ENCODE peak calls at places on chromosomes 3 and 15, in ten cellular contexts. One of them, this sample, is unnamed.

GRCh38 chr3:83453010-83453409 is 1505.8 kb upstream of the CADM2 start:
- DNase-seq in Peyer's patch: no peak
- DNase-seq in body of pancreas: no peak
- DNase-seq in HepG2: no peak
- DNase-seq in gastrocnemius medialis: no peak
- DNase-seq in heart left ventricle: no peak
- DNase-seq in stomach: no peak
- DNase-seq in IMR-90: no peak
- DNase-seq in ovary: no peak
- DNase-seq in GM12878: no peak
- DNase-seq in this sample: no peak

GRCh38 chr3:71269896-71270295 is 313.6 kb downstream of the FOXP1 start:
- DNase-seq in heart left ventricle: no peak
- DNase-seq in ovary: no peak
- DNase-seq in Peyer's patch: no peak
- DNase-seq in HepG2: no peak
- DNase-seq in GM12878: no peak
- DNase-seq in stomach: no peak
- DNase-seq in gastrocnemius medialis: no peak
- DNase-seq in body of pancreas: no peak
- DNase-seq in IMR-90: no peak
- DNase-seq in this sample: no peak

GRCh38 chr3:125615256-125615655 is 20.0 kb upstream of the OSBPL11 start:
- DNase-seq in IMR-90: no peak
- DNase-seq in heart left ventricle: no peak
- DNase-seq in GM12878: no peak
- DNase-seq in gastrocnemius medialis: no peak
- DNase-seq in body of pancreas: no peak
- DNase-seq in ovary: no peak
- DNase-seq in stomach: no peak
- DNase-seq in HepG2: no peak
- DNase-seq in Peyer's patch: peak; percentile 44
- DNase-seq in this sample: no peak

GRCh38 chr15:55535436-55535835 is 27.4 kb upstream of the DNAAF4 start:
- DNase-seq in IMR-90: no peak
- DNase-seq in Peyer's patch: no peak
- DNase-seq in heart left ventricle: no peak
- DNase-seq in GM12878: no peak
- DNase-seq in stomach: no peak
- DNase-seq in HepG2: no peak
- DNase-seq in gastrocnemius medialis: no peak
- DNase-seq in body of pancreas: no peak
- DNase-seq in ovary: no peak
- DNase-seq in this sample: peak; percentile 40

GRCh38 chr15:84915011-84915958 is 30.8 kb downstream of the SLC28A1 start:
- DNase-seq in IMR-90: peak; percentile 86
- DNase-seq in Peyer's patch: peak; percentile 73
- DNase-seq in gastrocnemius medialis: peak; percentile 92
- DNase-seq in ovary: peak; percentile 57
- DNase-seq in HepG2: peak; percentile 84
- DNase-seq in stomach: peak; percentile 30
- DNase-seq in body of pancreas: peak; percentile 85
- DNase-seq in GM12878: peak; percentile 79
- DNase-seq in heart left ventricle: peak; percentile 84
- DNase-seq in this sample: no peak

GRCh38 chr3:89617706-89618105 is 510.3 kb downstream of the EPHA3 start:
- DNase-seq in IMR-90: peak; percentile 1
- DNase-seq in heart left ventricle: no peak
- DNase-seq in stomach: no peak
- DNase-seq in GM12878: no peak
- DNase-seq in gastrocnemius medialis: no peak
- DNase-seq in Peyer's patch: no peak
- DNase-seq in ovary: no peak
- DNase-seq in HepG2: no peak
- DNase-seq in body of pancreas: no peak
- DNase-seq in this sample: no peak

GRCh38 chr3:24128195-24129005 is 183.3 kb downstream of the NR1D2 start:
- DNase-seq in heart left ventricle: no peak
- DNase-seq in stomach: no peak
- DNase-seq in IMR-90: peak; percentile 43
- DNase-seq in ovary: no peak
- DNase-seq in gastrocnemius medialis: no peak
- DNase-seq in HepG2: no peak
- DNase-seq in GM12878: no peak
- DNase-seq in body of pancreas: no peak
- DNase-seq in Peyer's patch: no peak
- DNase-seq in this sample: no peak

GRCh38 chr15:43433160-43433559 is 59.8 kb downstream of the TP53BP1 start:
- DNase-seq in HepG2: no peak
- DNase-seq in body of pancreas: no peak
- DNase-seq in IMR-90: peak; percentile 51
- DNase-seq in Peyer's patch: no peak
- DNase-seq in ovary: no peak
- DNase-seq in stomach: no peak
- DNase-seq in gastrocnemius medialis: no peak
- DNase-seq in heart left ventricle: no peak
- DNase-seq in GM12878: no peak
- DNase-seq in this sample: no peak

GRCh38 chr3:168251371-168251770 is 155.6 kb upstream of the GOLIM4 start:
- DNase-seq in body of pancreas: no peak
- DNase-seq in ovary: no peak
- DNase-seq in GM12878: peak; percentile 57
- DNase-seq in gastrocnemius medialis: no peak
- DNase-seq in HepG2: peak; percentile 5
- DNase-seq in stomach: no peak
- DNase-seq in IMR-90: no peak
- DNase-seq in heart left ventricle: no peak
- DNase-seq in Peyer's patch: no peak
- DNase-seq in this sample: no peak

GRCh38 chr3:132154619-132155018 is 119.8 kb upstream of the CPNE4 start:
- DNase-seq in gastrocnemius medialis: no peak
- DNase-seq in HepG2: no peak
- DNase-seq in IMR-90: no peak
- DNase-seq in body of pancreas: no peak
- DNase-seq in ovary: no peak
- DNase-seq in heart left ventricle: no peak
- DNase-seq in GM12878: no peak
- DNase-seq in stomach: no peak
- DNase-seq in Peyer's patch: no peak
- DNase-seq in this sample: no peak

GRCh38 chr3:98798820-98799219 is 35.7 kb downstream of the ST3GAL6 start:
- DNase-seq in stomach: no peak
- DNase-seq in HepG2: no peak
- DNase-seq in GM12878: no peak
- DNase-seq in IMR-90: no peak
- DNase-seq in ovary: no peak
- DNase-seq in body of pancreas: no peak
- DNase-seq in heart left ventricle: no peak
- DNase-seq in Peyer's patch: no peak
- DNase-seq in gastrocnemius medialis: no peak
- DNase-seq in this sample: no peak

GRCh38 chr3:43675593-43675992 is 15.1 kb upstream of the ABHD5 start:
- DNase-seq in stomach: no peak
- DNase-seq in Peyer's patch: no peak
- DNase-seq in GM12878: no peak
- DNase-seq in body of pancreas: no peak
- DNase-seq in HepG2: no peak
- DNase-seq in heart left ventricle: no peak
- DNase-seq in gastrocnemius medialis: no peak
- DNase-seq in ovary: no peak
- DNase-seq in IMR-90: no peak
- DNase-seq in this sample: no peak

GRCh38 chr3:78098367-78098766 is 1058.5 kb downstream of the ROBO2 start:
- DNase-seq in IMR-90: no peak
- DNase-seq in ovary: no peak
- DNase-seq in Peyer's patch: no peak
- DNase-seq in gastrocnemius medialis: no peak
- DNase-seq in HepG2: no peak
- DNase-seq in stomach: no peak
- DNase-seq in heart left ventricle: no peak
- DNase-seq in GM12878: no peak
- DNase-seq in body of pancreas: no peak
- DNase-seq in this sample: no peak
- H3K4me1 ChIP-seq in IMR-90: peaks cover 4% of the 10 kb centered on the region
- H3K4me1 ChIP-seq in ovary: peaks cover 2% of the 10 kb centered on the region
- H3K4me1 ChIP-seq in Peyer's patch: no peaks in the 10 kb centered on the region
- H3K4me1 ChIP-seq in gastrocnemius medialis: no peaks in the 10 kb centered on the region
- H3K4me1 ChIP-seq in HepG2: no peaks in the 10 kb centered on the region
- H3K4me1 ChIP-seq in stomach: no peaks in the 10 kb centered on the region
- H3K4me1 ChIP-seq in heart left ventricle: no peaks in the 10 kb centered on the region
- H3K4me1 ChIP-seq in GM12878: no peaks in the 10 kb centered on the region
- H3K4me1 ChIP-seq in body of pancreas: no peaks in the 10 kb centered on the region
- H3K4me1 ChIP-seq in this sample: no peaks in the 10 kb centered on the region

GRCh38 chr3:46845397-46845859 is 17.8 kb downstream of the MYL3 start:
- DNase-seq in heart left ventricle: peak; percentile 85
- DNase-seq in stomach: peak; percentile 53
- DNase-seq in Peyer's patch: no peak
- DNase-seq in HepG2: no peak
- DNase-seq in GM12878: no peak
- DNase-seq in body of pancreas: peak; percentile 76
- DNase-seq in ovary: peak; percentile 82
- DNase-seq in gastrocnemius medialis: no peak
- DNase-seq in IMR-90: peak; percentile 62
- DNase-seq in this sample: peak; percentile 89
- TF ChIP-seq POLR2A in heart left ventricle: peak; percentile 20
- TF ChIP-seq POLR2A in stomach: no peak
- TF ChIP-seq POLR2A in Peyer's patch: no peak
- TF ChIP-seq POLR2A in HepG2: no peak
- TF ChIP-seq POLR2A in GM12878: no peak
- TF ChIP-seq POLR2A in body of pancreas: peak; percentile 74
- TF ChIP-seq POLR2A in ovary: no peak
- TF ChIP-seq POLR2A in gastrocnemius medialis: no peak
- TF ChIP-seq POLR2A in IMR-90: no peak
- TF ChIP-seq POLR2A in this sample: no peak

GRCh38 chr15:100765458-100766224 is 114.0 kb upstream of the ALDH1A3 start:
- DNase-seq in stomach: no peak
- DNase-seq in GM12878: no peak
- DNase-seq in IMR-90: no peak
- DNase-seq in ovary: no peak
- DNase-seq in heart left ventricle: peak; percentile 37
- DNase-seq in Peyer's patch: peak; percentile 41
- DNase-seq in body of pancreas: no peak
- DNase-seq in HepG2: no peak
- DNase-seq in gastrocnemius medialis: no peak
- DNase-seq in this sample: no peak

GRCh38 chr15:100766225-100767001 is 113.2 kb upstream of the ALDH1A3 start:
- DNase-seq in ovary: no peak
- DNase-seq in GM12878: no peak
- DNase-seq in heart left ventricle: no peak
- DNase-seq in body of pancreas: no peak
- DNase-seq in stomach: no peak
- DNase-seq in HepG2: no peak
- DNase-seq in IMR-90: no peak
- DNase-seq in gastrocnemius medialis: no peak
- DNase-seq in Peyer's patch: peak; percentile 35
- DNase-seq in this sample: peak; percentile 70

GRCh38 chr15:100769043-100769974 is 110.3 kb upstream of the ALDH1A3 start:
- DNase-seq in stomach: no peak
- DNase-seq in ovary: no peak
- DNase-seq in HepG2: no peak
- DNase-seq in Peyer's patch: peak; percentile 31
- DNase-seq in heart left ventricle: no peak
- DNase-seq in GM12878: no peak
- DNase-seq in IMR-90: no peak
- DNase-seq in body of pancreas: no peak
- DNase-seq in gastrocnemius medialis: no peak
- DNase-seq in this sample: peak; percentile 77

GRCh38 chr15:100768501-100768931 is 111.1 kb upstream of the ALDH1A3 start:
- DNase-seq in IMR-90: no peak
- DNase-seq in ovary: no peak
- DNase-seq in Peyer's patch: peak; percentile 18
- DNase-seq in gastrocnemius medialis: no peak
- DNase-seq in body of pancreas: no peak
- DNase-seq in HepG2: no peak
- DNase-seq in GM12878: no peak
- DNase-seq in stomach: no peak
- DNase-seq in heart left ventricle: no peak
- DNase-seq in this sample: peak; percentile 72

DNA sequence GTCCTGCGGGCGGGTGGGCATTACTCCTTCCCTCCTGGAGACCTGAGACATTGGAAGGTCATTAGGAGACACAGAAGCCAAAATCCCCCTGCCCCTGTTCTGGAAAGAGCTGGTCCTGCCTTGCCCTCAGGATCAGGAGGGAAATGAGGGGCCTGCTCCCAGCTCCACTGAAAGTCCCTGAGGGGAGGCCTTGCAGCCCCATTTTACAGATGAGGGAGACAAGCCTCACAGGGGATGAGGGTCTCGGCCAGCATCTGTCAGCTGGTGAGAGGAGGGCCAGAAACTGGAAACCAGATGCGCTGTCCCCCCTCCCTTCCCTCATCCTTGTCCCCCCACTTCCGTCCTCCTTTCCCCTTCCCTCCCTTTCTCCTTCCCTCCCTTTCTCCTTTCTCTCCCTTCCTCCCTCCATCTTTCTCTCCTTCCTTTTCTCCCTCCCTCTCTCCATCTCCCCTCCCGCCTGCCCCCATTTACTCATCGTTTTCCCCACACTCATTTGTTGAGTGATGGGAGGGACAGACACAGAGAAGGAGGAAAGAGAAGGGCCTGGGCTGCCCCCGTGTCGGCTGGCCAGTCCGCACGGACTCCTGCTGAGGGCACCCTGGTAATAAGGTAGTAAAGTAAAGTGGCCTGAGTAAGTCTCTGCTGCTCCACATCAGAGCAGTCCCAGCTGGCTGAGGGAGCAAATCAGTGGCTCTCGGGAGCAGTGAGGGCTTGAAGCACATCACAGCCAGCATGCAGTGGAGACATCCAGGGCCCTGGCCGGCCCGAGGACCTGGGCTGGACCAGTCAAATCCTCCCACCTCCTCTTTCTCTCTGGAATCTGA is 112.4 kb upstream of the ALDH1A3 start:
- DNase-seq in gastrocnemius medialis: no peak
- DNase-seq in body of pancreas: no peak
- DNase-seq in ovary: no peak
- DNase-seq in stomach: no peak
- DNase-seq in GM12878: no peak
- DNase-seq in Peyer's patch: peak; percentile 28
- DNase-seq in HepG2: no peak
- DNase-seq in heart left ventricle: peak; percentile 18
- DNase-seq in IMR-90: no peak
- DNase-seq in this sample: no peak
- H3K4me1 ChIP-seq in gastrocnemius medialis: no peaks in the 10 kb centered on the region
- H3K4me1 ChIP-seq in body of pancreas: no peaks in the 10 kb centered on the region
- H3K4me1 ChIP-seq in ovary: no peaks in the 10 kb centered on the region
- H3K4me1 ChIP-seq in stomach: no peaks in the 10 kb centered on the region
- H3K4me1 ChIP-seq in GM12878: no peaks in the 10 kb centered on the region
- H3K4me1 ChIP-seq in Peyer's patch: no peaks in the 10 kb centered on the region
- H3K4me1 ChIP-seq in HepG2: no peaks in the 10 kb centered on the region
- H3K4me1 ChIP-seq in heart left ventricle: no peaks in the 10 kb centered on the region
- H3K4me1 ChIP-seq in IMR-90: peaks cover 8% of the 10 kb centered on the region
- H3K4me1 ChIP-seq in this sample: peaks cover 5% of the 10 kb centered on the region

DNA sequence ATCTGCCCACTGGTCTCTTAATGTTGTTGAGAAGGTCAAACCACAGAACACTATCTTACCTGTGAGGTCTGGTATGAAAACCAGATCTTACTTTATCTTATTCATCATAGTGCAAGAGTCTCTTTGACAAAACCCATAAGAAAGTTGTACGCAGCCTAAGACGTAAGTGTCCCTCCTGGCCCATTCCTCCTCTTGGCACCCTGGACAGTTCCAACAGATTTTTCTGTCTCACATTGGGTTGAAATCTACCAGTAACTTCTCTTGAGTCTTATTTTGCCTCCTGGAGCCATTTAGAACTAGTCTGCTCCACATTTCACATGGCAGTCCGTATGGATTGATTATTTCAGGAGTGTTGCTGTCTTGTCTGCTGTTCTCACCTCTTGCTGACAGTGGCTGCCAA is 498.3 kb downstream of the PDCD6IP start:
- DNase-seq in gastrocnemius medialis: no peak
- DNase-seq in body of pancreas: no peak
- DNase-seq in HepG2: no peak
- DNase-seq in IMR-90: no peak
- DNase-seq in ovary: no peak
- DNase-seq in stomach: no peak
- DNase-seq in GM12878: no peak
- DNase-seq in heart left ventricle: no peak
- DNase-seq in Peyer's patch: no peak
- DNase-seq in this sample: no peak
- TF ChIP-seq POLR2A in gastrocnemius medialis: no peak
- TF ChIP-seq POLR2A in body of pancreas: no peak
- TF ChIP-seq POLR2A in HepG2: no peak
- TF ChIP-seq POLR2A in IMR-90: no peak
- TF ChIP-seq POLR2A in ovary: no peak
- TF ChIP-seq POLR2A in stomach: no peak
- TF ChIP-seq POLR2A in GM12878: no peak
- TF ChIP-seq POLR2A in heart left ventricle: no peak
- TF ChIP-seq POLR2A in Peyer's patch: no peak
- TF ChIP-seq POLR2A in this sample: no peak

This sample was measured in suprapubic skin.